ENCODE peak calls at places on chromosomes 2 and 18, in five cellular contexts. M is H1, O is HepG2, Y is GM12878, D is K562. N is an unnamed sample.

GRCh38 chr18:62516242-62516641 is 6.6 kb upstream of the ZCCHC2 start:
- DNase-seq in M (no peak), O (no peak), Y (no peak), D (no peak), N (no peak)

GRCh38 chr2:9807056-9807455 is 36.2 kb upstream of the TAF1B start:
- DNase-seq in M (no peak), O (no peak), Y (no peak), D (no peak), N (peak; percentile 23)

GRCh38 chr2:177242136-177242987 is 22.2 kb downstream of the NFE2L2 start:
- DNase-seq in M (no peak), O (peak; percentile 70), Y (no peak), D (peak; percentile 44), N (peak; percentile 25)

GRCh38 chr2:205660521-205661124 is 21.7 kb upstream of the NRP2 start:
- DNase-seq in M (peak; percentile 30), O (no peak), Y (no peak), D (no peak), N (no peak)

GRCh38 chr2:201194097-201194496 is 11.2 kb downstream of the CASP10 start:
- DNase-seq in M (no peak), O (no peak), Y (peak; percentile 55), D (no peak), N (no peak)

GRCh38 chr2:58194451-58194850 is 46.7 kb downstream of the FANCL start:
- DNase-seq in M (no peak), O (no peak), Y (no peak), D (no peak), N (no peak)

GRCh38 chr2:174593574-174594203 is 3.9 kb downstream of the WIPF1 start:
- DNase-seq in M (no peak), O (no peak), Y (peak; percentile 90), D (no peak), N (no peak)

GRCh38 chr2:100060875-100061274 is 81.5 kb downstream of the AFF3 start:
- DNase-seq in M (no peak), O (no peak), Y (no peak), D (no peak), N (no peak)

GRCh38 chr2:219634951-219635751 is 7.7 kb downstream of the SLC4A3 start:
- DNase-seq in M (no peak), O (no peak), Y (no peak), D (no peak), N (peak; percentile 15)

GRCh38 chr2:240160291-240161086 is 20.0 kb upstream of the OTOS start:
- DNase-seq in M (no peak), O (no peak), Y (no peak), D (no peak), N (no peak)

GRCh38 chr2:209593930-209594329 is 170.1 kb downstream of the MAP2 start:
- DNase-seq in M (no peak), O (no peak), Y (no peak), D (no peak), N (no peak)

GRCh38 chr2:27873091-27873490 is 17.1 kb downstream of the RBKS start:
- DNase-seq in M (no peak), O (no peak), Y (no peak), D (no peak), N (no peak)

GRCh38 chr2:240000671-240001070 is 24.5 kb downstream of the NDUFA10 start:
- DNase-seq in M (no peak), O (no peak), Y (no peak), D (no peak), N (no peak)

GRCh38 chr2:105688946-105689345 is 55.8 kb upstream of the NCK2 start:
- DNase-seq in M (peak; percentile 42), O (no peak), Y (no peak), D (no peak), N (no peak)

GRCh38 chr2:135151615-135152014 is 99.5 kb downstream of the RAB3GAP1 start:
- DNase-seq in M (no peak), O (peak; percentile 26), Y (no peak), D (no peak), N (no peak)

GRCh38 chr2:86649119-86649947 is 25.7 kb upstream of the RNF103 start:
- DNase-seq in M (no peak), O (peak; percentile 97), Y (no peak), D (no peak), N (no peak)

GRCh38 chr2:227125506-227125905 is 38.5 kb downstream of the COL4A4 start:
- DNase-seq in M (peak; percentile 60), O (peak; percentile 25), Y (no peak), D (no peak), N (peak; percentile 7)

GRCh38 chr18:32333781-32334180 is 136.9 kb downstream of the GAREM1 start:
- DNase-seq in M (no peak), O (no peak), Y (no peak), D (no peak), N (no peak)

GRCh38 chr2:118856978-118857676 is 9.7 kb upstream of the EN1 start:
- DNase-seq in M (peak; percentile 62), O (no peak), Y (no peak), D (no peak), N (peak; percentile 30)

GRCh38 chr2:45130758-45131157 is 121.5 kb upstream of the SIX2 start:
- DNase-seq in M (no peak), O (no peak), Y (no peak), D (no peak), N (no peak)

GRCh38 chr2:208265371-208265806 is 666 bp upstream of the PIKFYVE start:
- DNase-seq in M (peak; percentile 54), O (peak; percentile 30), Y (no peak), D (no peak), N (peak; percentile 35)

GRCh38 chr2:61822255-61822654 is 31.6 kb downstream of the FAM161A start:
- DNase-seq in M (no peak), O (no peak), Y (no peak), D (no peak), N (no peak)

GRCh38 chr18:50061876-50062517 is 132.9 kb downstream of the MYO5B start:
- DNase-seq in M (no peak), O (no peak), Y (no peak), D (no peak), N (no peak)

GRCh38 chr2:105610444-105611327 is 134.0 kb upstream of the NCK2 start:
- DNase-seq in M (no peak), O (peak; percentile 60), Y (no peak), D (no peak), N (no peak)

GRCh38 chr2:29219374-29219773 is 104.2 kb downstream of the CLIP4 start:
- DNase-seq in M (no peak), O (no peak), Y (no peak), D (no peak), N (no peak)

GRCh38 chr2:42249887-42250286 is 80.7 kb downstream of the EML4 start:
- DNase-seq in M (no peak), O (no peak), Y (no peak), D (no peak), N (no peak)

GRCh38 chr2:189347540-189347939 is 93.7 kb upstream of the WDR75 start:
- DNase-seq in M (no peak), O (peak; percentile 56), Y (peak; percentile 11), D (peak; percentile 25), N (no peak)

GRCh38 chr18:32372381-32373061 is 98.2 kb downstream of the GAREM1 start:
- DNase-seq in M (no peak), O (peak; percentile 94), Y (no peak), D (no peak), N (no peak)

GRCh38 chr2:178101321-178102079 is 10.7 kb upstream of the RBM45 start:
- DNase-seq in M (no peak), O (no peak), Y (no peak), D (peak; percentile 17), N (no peak)

GRCh38 chr2:218281449-218281848 is 10.9 kb downstream of the TMBIM1 start:
- DNase-seq in M (no peak), O (no peak), Y (no peak), D (no peak), N (no peak)

GRCh38 chr2:218282173-218282991 is 9.9 kb downstream of the TMBIM1 start:
- DNase-seq in M (no peak), O (no peak), Y (no peak), D (no peak), N (peak; percentile 65)

GRCh38 chr2:218284106-218284811 is 8.0 kb downstream of the TMBIM1 start:
- DNase-seq in M (no peak), O (no peak), Y (no peak), D (peak; percentile 39), N (no peak)

GRCh38 chr2:218286570-218287459 is 5.5 kb downstream of the TMBIM1 start:
- DNase-seq in M (peak; percentile 77), O (peak; percentile 96), Y (peak; percentile 72), D (peak; percentile 73), N (peak; percentile 73)

GRCh38 chr2:218285604-218286003 is 6.7 kb downstream of the TMBIM1 start:
- DNase-seq in M (no peak), O (no peak), Y (no peak), D (no peak), N (no peak)
- TF ChIP-seq RAD21 in M (no peak), O (no peak), Y (no peak), D (no peak), N (no peak)

GRCh38 chr18:3217930-3218647 is 1.7 kb downstream of the MYOM1 start:
- DNase-seq in M (no peak), O (peak; percentile 96), Y (no peak), D (peak; percentile 31), N (no peak)
- TF ChIP-seq GABPA in M (no peak), O (no peak), Y (no peak), D (no peak), N (no peak)

GRCh38 chr2:183533021-183533420 is 408.8 kb downstream of the NUP35 start:
- DNase-seq in M (no peak), O (no peak), Y (no peak), D (no peak), N (no peak)

GRCh38 chr2:183530333-183530901 is 406.2 kb downstream of the NUP35 start:
- DNase-seq in M (no peak), O (no peak), Y (no peak), D (no peak), N (no peak)

GRCh38 chr2:183536714-183537113 is 412.5 kb downstream of the NUP35 start:
- DNase-seq in M (no peak), O (no peak), Y (no peak), D (no peak), N (no peak)

DNA sequence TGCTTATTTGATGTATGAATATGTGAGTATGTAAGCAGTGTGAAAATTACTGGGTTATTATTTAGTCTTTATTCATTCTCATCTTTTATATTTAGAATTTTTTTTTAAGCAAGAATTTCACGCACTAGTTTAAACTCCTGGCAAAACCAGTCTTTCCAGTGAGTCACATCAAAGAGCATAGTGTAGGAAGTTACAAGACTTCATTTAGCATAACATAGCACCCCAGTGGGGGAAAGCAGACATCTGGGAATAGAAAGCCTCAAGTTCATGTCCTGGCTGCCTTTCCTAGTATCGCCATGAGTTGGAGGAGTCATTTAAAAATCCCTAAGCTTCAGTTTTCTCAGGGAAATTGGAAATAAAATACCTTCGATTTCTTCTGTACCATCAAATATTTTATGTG is 408.3 kb downstream of the NUP35 start:
- DNase-seq in M (no peak), O (no peak), Y (no peak), D (no peak), N (no peak)
- TF ChIP-seq RAD21 in M (no peak), O (no peak), Y (no peak), D (no peak), N (no peak)

GRCh38 chr2:84880645-84881521 is at the start of gene TRABD2A:
- DNase-seq in M (peak; percentile 84), O (no peak), Y (no peak), D (peak; percentile 58), N (peak; percentile 45)
- TF ChIP-seq GABPA in M (peak; percentile 10), O (no peak), Y (no peak), D (no peak), N (no peak)

N was measured in SK-N-SH.